ENCODE peak calls at places on chromosome 20, in six cellular contexts. H is kidney tubule cell; X is H1; T is activated naive CD8-positive, alpha-beta T cell treated with anti-CD3 and anti-CD28 coated beads for 36 hours; Q is stimulated activated CD4-positive, alpha-beta T cell treated with anti-CD3 and anti-CD28 coated beads, Interleukin-12 subunit alpha, Interleukin-12 subunit beta, amount 100 ng/mL, for 4 hours; I is A549. Y is an unnamed sample.
A peak's percentile ranks its signal among the peaks of the same experiment; 100 is the strongest.

GRCh38 chr20:14055127-14055742 is 59.9 kb downstream of the MACROD2 start:
- DNase-seq in H (peak; percentile 66), X (no peak), T (no peak), Q (no peak), I (peak; percentile 76), Y (peak; percentile 18)

GRCh38 chr20:20259534-20259933 is 108.4 kb upstream of the INSM1 start:
- DNase-seq in H (peak; percentile 26), X (no peak), T (no peak), Q (no peak), I (no peak), Y (no peak)

GRCh38 chr20:47501117-47501482 is 587 bp upstream of the NCOA3 start:
- DNase-seq in H (no peak), X (no peak), T (no peak), Q (no peak), I (no peak), Y (no peak)

GRCh38 chr20:18443841-18444240 is 23.0 kb downstream of the DZANK1 start:
- DNase-seq in H (peak; percentile 20), X (no peak), T (no peak), Q (no peak), I (no peak), Y (no peak)

GRCh38 chr20:1813101-1813529 is 82.1 kb upstream of the SIRPA start:
- DNase-seq in H (peak; percentile 90), X (no peak), T (no peak), Q (no peak), I (peak; percentile 86), Y (no peak)

GRCh38 chr20:62888406-62888805 is 26.8 kb upstream of the TCFL5 start:
- DNase-seq in H (no peak), X (no peak), T (no peak), Q (no peak), I (no peak), Y (no peak)

GRCh38 chr20:52200870-52201269 is 9.3 kb upstream of the ZFP64 start:
- DNase-seq in H (no peak), X (no peak), T (no peak), Q (no peak), I (no peak), Y (no peak)

GRCh38 chr20:62413896-62414481 is 6.9 kb upstream of the CABLES2 start:
- DNase-seq in H (no peak), X (no peak), T (no peak), Q (no peak), I (peak; percentile 46), Y (no peak)

GRCh38 chr20:51511861-51512619 is 30.5 kb downstream of the NFATC2 start:
- DNase-seq in H (no peak), X (no peak), T (no peak), Q (no peak), I (no peak), Y (no peak)

GRCh38 chr20:20364747-20365558 is 3.0 kb upstream of the INSM1 start:
- DNase-seq in H (no peak), X (peak; percentile 59), T (peak; percentile 5), Q (no peak), I (no peak), Y (peak; percentile 18)

GRCh38 chr20:31836853-31837608 is 8.4 kb downstream of the FOXS1 start:
- DNase-seq in H (no peak), X (no peak), T (no peak), Q (no peak), I (no peak), Y (no peak)

GRCh38 chr20:52984451-52984810 is 12.3 kb downstream of the TSHZ2 start:
- DNase-seq in H (no peak), X (no peak), T (no peak), Q (no peak), I (no peak), Y (no peak)

GRCh38 chr20:41329435-41330342 is 10.9 kb upstream of the LPIN3 start:
- DNase-seq in H (peak; percentile 100), X (no peak), T (peak; percentile 65), Q (peak; percentile 55), I (peak; percentile 65), Y (peak; percentile 80)

GRCh38 chr20:48864738-48865318 is 37.0 kb upstream of the PREX1 start:
- DNase-seq in H (no peak), X (no peak), T (no peak), Q (no peak), I (no peak), Y (no peak)

GRCh38 chr20:61951695-61952533 is 113.8 kb downstream of the TAF4 start:
- DNase-seq in H (no peak), X (peak; percentile 87), T (no peak), Q (no peak), I (no peak), Y (no peak)

GRCh38 chr20:19917110-19917509 is 100.1 kb upstream of the NAA20 start:
- DNase-seq in H (no peak), X (no peak), T (no peak), Q (no peak), I (no peak), Y (no peak)

GRCh38 chr20:53698321-53698978 is 104.8 kb upstream of the ZNF217 start:
- DNase-seq in H (no peak), X (no peak), T (no peak), Q (no peak), I (no peak), Y (no peak)

GRCh38 chr20:11443382-11444119 is 474.1 kb upstream of the BTBD3 start:
- DNase-seq in H (no peak), X (no peak), T (no peak), Q (no peak), I (no peak), Y (no peak)

GRCh38 chr20:50425076-50425475 is 85.1 kb upstream of the PTPN1 start:
- DNase-seq in H (no peak), X (no peak), T (no peak), Q (no peak), I (peak; percentile 76), Y (peak; percentile 15)

GRCh38 chr20:49517509-49518100 is 35.1 kb upstream of the KCNB1 start:
- DNase-seq in H (no peak), X (no peak), T (no peak), Q (no peak), I (no peak), Y (no peak)

GRCh38 chr20:48584391-48585249 is 243.2 kb downstream of the PREX1 start:
- DNase-seq in H (peak; percentile 45), X (no peak), T (no peak), Q (no peak), I (no peak), Y (no peak)

Y was measured in activated CD8-positive, alpha-beta T cell treated with anti-CD3 and anti-CD28 coated beads for 36 hours.